ENCODE peak calls at places on chromosomes 13 and 19, in four cellular contexts. W is HCT116, K is H1, E is fibroblast of lung. O is an unnamed sample.

GRCh38 chr13:22061806-22062391 is 391.0 kb downstream of the FGF9 start:
- DNase-seq in K (no peak), W (no peak), E (no peak), O (no peak)

GRCh38 chr19:18991050-18991449 is 42.3 kb downstream of the SUGP2 start:
- DNase-seq in K (no peak), W (no peak), E (no peak), O (no peak)

GRCh38 chr19:16337809-16338469 is 13.3 kb downstream of the KLF2 start:
- DNase-seq in E (no peak), W (no peak), K (no peak), O (no peak)

GRCh38 chr13:99150575-99151370 is 49.9 kb upstream of the UBAC2 start:
- DNase-seq in K (no peak), E (peak), W (no peak), O (no peak)

GRCh38 chr13:42875448-42876269 is 94.3 kb downstream of the FAM216B start:
- DNase-seq in W (no peak), K (no peak), E (peak), O (peak)

GRCh38 chr19:18620311-18620710 is 7.6 kb downstream of the TMEM59L start:
- DNase-seq in K (no peak), W (no peak), E (no peak), O (no peak)

GRCh38 chr13:93709511-93710244 is 483.1 kb downstream of the GPC6 start:
- DNase-seq in K (no peak), W (no peak), E (no peak), O (peak)

GRCh38 chr19:3493651-3494050 is 6.8 kb downstream of the DOHH start:
- DNase-seq in W (no peak), E (no peak), K (no peak), O (no peak)

GRCh38 chr19:10288662-10289166 is 1.0 kb upstream of the ICAM5 start:
- DNase-seq in E (no peak), W (peak), K (peak), O (peak)

GRCh38 chr19:10289836-10290438 is at the start of gene ICAM5:
- DNase-seq in K (no peak), E (no peak), W (peak), O (peak)

GRCh38 chr19:10290876-10291553 is 1.3 kb downstream of the ICAM5 start:
- DNase-seq in W (peak), E (peak), K (peak), O (peak)

GRCh38 chr19:10290439-10290875 is 705 bp downstream of the ICAM5 start:
- DNase-seq in K (peak), E (no peak), W (no peak), O (peak)

GRCh38 chr19:10289167-10289835 is 451 bp upstream of the ICAM5 start:
- DNase-seq in W (peak), E (peak), K (peak), O (peak)
- TF ChIP-seq EZH2 in W (no peak), E (peak), K (no peak), O (no peak)

GRCh38 chr13:49521216-49521615 is 25.5 kb downstream of the PHF11 start:
- DNase-seq in W (no peak), K (no peak), E (no peak), O (no peak)

GRCh38 chr13:49512578-49512977 is 16.8 kb downstream of the PHF11 start:
- DNase-seq in W (no peak), K (no peak), E (no peak), O (no peak)

GRCh38 chr13:49516467-49516866 is 20.7 kb downstream of the PHF11 start:
- DNase-seq in W (no peak), E (no peak), K (no peak), O (no peak)

DNA sequence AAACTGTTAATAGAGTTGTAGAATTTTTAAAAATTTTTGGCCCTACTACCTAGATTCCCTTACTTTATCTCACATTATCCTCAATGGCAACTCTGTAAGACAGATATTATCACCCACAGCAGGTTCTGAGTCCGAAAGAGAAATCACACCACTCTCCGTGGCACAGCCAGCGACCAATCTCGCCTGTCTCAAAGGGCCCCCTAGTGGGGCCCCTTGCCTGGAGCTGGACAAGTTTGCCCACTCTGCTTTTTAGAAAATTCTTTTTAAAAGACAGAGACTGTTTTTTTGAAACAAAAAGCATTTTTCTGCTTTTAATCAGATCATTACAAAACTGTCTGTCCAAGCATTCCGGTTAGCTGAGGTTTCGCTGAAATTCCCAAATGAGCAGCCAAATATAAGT is 21.7 kb downstream of the PHF11 start:
- DNase-seq in E (peak), W (no peak), K (no peak), O (no peak)
- TF ChIP-seq CTCF in E (peak), W (peak), K (peak), O (peak)

DNA sequence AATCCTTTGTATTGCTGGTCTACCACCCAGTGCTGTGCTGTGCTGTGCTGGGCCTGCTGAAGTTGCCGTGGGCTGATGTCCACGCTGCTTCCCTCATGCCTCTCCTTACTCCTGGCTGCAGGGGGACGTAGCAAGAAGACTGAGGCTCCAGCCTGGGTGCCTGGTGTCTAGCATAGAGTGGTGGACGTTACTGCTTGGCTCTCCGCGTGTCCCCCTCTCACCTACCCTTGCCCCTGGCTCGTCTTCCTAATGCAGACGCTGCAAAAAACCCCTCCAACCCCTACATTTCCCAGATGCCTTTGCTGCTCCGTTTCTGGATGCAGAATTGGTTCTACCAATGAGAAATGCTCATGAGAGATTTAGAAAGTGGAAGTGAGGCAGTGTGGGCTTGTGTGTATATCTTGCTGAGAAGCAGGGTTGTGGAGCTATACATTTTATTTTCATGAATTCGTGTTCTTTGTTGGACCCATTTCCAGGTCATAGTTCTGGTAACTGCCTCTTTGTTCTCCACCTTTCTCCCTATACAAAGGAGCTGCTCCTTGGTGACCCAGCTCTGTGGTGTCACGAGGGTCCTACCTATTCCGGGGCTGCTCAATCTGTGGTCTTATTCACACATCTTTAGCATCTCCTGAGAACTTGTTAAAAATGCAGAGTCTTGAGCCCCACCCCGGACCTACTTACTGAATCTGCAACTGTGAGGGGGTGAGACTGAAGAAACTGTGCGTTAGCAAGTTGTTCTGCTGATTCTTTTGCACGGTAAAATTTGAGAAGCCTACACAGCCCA is 7.9 kb upstream of the DENND1C start:
- DNase-seq in E (no peak), K (no peak), W (no peak), O (no peak)
- H3K27ac ChIP-seq in E (no peak), K (no peak), W (no peak), O (no peak)

DNA sequence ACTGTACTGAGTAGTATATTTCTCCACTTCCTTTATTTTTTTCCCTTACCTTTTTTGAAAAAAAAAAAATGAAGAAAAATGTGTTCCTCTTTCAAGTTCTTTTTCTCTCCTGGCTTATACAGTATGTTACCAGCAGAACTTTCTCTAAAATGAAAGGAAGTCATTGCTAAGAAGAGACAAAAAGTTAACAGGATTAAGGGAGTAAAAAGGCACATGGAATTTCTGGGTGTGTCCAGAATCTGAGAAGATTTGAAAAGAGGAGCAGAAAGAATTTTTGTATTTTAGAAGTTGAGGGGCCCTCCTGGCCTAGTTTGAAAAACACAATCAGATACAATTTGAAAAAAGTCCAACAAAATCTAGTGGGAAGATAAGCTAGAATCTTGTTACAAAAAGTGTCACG is 21.0 kb upstream of the TRIM13 start:
- DNase-seq in K (no peak), W (no peak), E (no peak), O (peak)
- TF ChIP-seq EZH2 in K (no peak), W (no peak), E (no peak), O (no peak)

GRCh38 chr13:73060251-73061160 is 1.7 kb downstream of the KLF5 start:
- DNase-seq in K (no peak), E (peak), W (no peak), O (peak)

GRCh38 chr13:73061478-73062275 is 2.9 kb downstream of the KLF5 start:
- DNase-seq in W (no peak), K (no peak), E (no peak), O (no peak)

GRCh38 chr13:73058741-73059459 is at the start of gene KLF5:
- DNase-seq in E (peak), K (peak), W (peak), O (peak)

GRCh38 chr13:73058432-73058740 is 419 bp upstream of the KLF5 start:
- DNase-seq in E (no peak), W (no peak), K (no peak), O (no peak)

GRCh38 chr13:73059460-73060250 is 850 bp downstream of the KLF5 start:
- DNase-seq in K (no peak), E (no peak), W (no peak), O (peak)
- TF ChIP-seq CTCF in K (peak), E (no peak), W (no peak), O (peak)

GRCh38 chr19:43586346-43586745 is 9.6 kb downstream of the IRGQ start:
- DNase-seq in W (no peak), K (no peak), E (no peak), O (no peak)

GRCh38 chr19:43584484-43584883 is 8.9 kb downstream of the PINLYP start:
- DNase-seq in W (no peak), K (no peak), E (no peak), O (no peak)

GRCh38 chr19:43582495-43582894 is 6.9 kb downstream of the PINLYP start:
- DNase-seq in W (no peak), K (no peak), E (no peak), O (no peak)

GRCh38 chr19:43578787-43579186 is 3.2 kb downstream of the PINLYP start:
- DNase-seq in K (no peak), W (no peak), E (no peak), O (no peak)

DNA sequence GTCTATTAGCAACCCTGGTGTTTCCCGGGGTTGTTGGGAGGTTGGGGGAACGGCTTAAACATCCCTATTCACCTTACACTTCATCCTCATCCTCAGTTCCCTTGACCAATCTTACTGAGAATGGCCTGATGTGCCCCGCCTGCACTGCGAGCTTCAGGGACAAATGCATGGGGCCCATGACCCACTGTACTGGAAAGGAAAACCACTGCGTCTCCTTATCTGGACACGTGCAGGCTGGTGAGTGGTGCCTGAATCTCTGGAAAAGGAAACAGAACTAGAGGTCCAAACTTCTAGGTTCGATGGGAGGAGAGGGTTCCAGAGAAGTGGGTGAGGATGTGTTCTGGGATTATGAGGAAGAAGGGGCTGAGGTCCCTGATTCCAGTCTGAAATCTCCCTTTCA is 5.9 kb downstream of the PINLYP start:
- DNase-seq in E (no peak), K (no peak), W (no peak), O (no peak)
- H3K27ac ChIP-seq in E (no peak), K (no peak), W (no peak), O (peak)

GRCh38 chr13:24304620-24305019 is 4.8 kb upstream of the C1QTNF9 start:
- DNase-seq in W (no peak), K (no peak), E (no peak), O (no peak)
- TF ChIP-seq EZH2 in W (no peak), K (no peak), E (no peak), O (no peak)